ENCODE peak calls at places on chromosomes 5 and 9, in ten cellular contexts. One of them, this sample, is unnamed.

GRCh38 chr9:137971477-137972138 is 94.0 kb downstream of the CACNA1B start:
- DNase-seq in NCI-H1930: no peak
- DNase-seq in stimulated activated CD8-positive, alpha-beta memory T cell treated with anti-CD3 and anti-CD28 coated beads, Interleukin-12 subunit alpha, Interleukin-12 subunit beta, amount 100 ng/mL, for 1 hour: no peak
- DNase-seq in activated T-helper 1 cell treated with anti-CD3 and anti-CD28 coated beads, Interleukin-12 subunit alpha, Interleukin-12 subunit beta, Interleukin-2, Interleukin-4 antibody, amounts not matched to agents 30 ng/mL and 10 ng/mL and 1 ng/mL, durations not matched to agents 14 hours and 24 hours and 36 hours: no peak
- DNase-seq in GM12878: no peak
- DNase-seq in SK-MEL-5: no peak
- DNase-seq in ELR: no peak
- DNase-seq in RPMI8226: no peak
- DNase-seq in stomach: peak
- DNase-seq in IMR-90: no peak
- DNase-seq in this sample: no peak

GRCh38 chr9:104108315-104108714 is 14.2 kb downstream of the SMC2 start:
- DNase-seq in NCI-H1930: no peak
- DNase-seq in stimulated activated CD8-positive, alpha-beta memory T cell treated with anti-CD3 and anti-CD28 coated beads, Interleukin-12 subunit alpha, Interleukin-12 subunit beta, amount 100 ng/mL, for 1 hour: no peak
- DNase-seq in activated T-helper 1 cell treated with anti-CD3 and anti-CD28 coated beads, Interleukin-12 subunit alpha, Interleukin-12 subunit beta, Interleukin-2, Interleukin-4 antibody, amounts not matched to agents 30 ng/mL and 10 ng/mL and 1 ng/mL, durations not matched to agents 14 hours and 24 hours and 36 hours: no peak
- DNase-seq in GM12878: no peak
- DNase-seq in SK-MEL-5: peak
- DNase-seq in ELR: no peak
- DNase-seq in RPMI8226: no peak
- DNase-seq in stomach: no peak
- DNase-seq in IMR-90: no peak
- DNase-seq in this sample: peak

GRCh38 chr9:129124507-129125069 is 13.4 kb downstream of the PTPA start:
- DNase-seq in NCI-H1930: no peak
- DNase-seq in stimulated activated CD8-positive, alpha-beta memory T cell treated with anti-CD3 and anti-CD28 coated beads, Interleukin-12 subunit alpha, Interleukin-12 subunit beta, amount 100 ng/mL, for 1 hour: no peak
- DNase-seq in activated T-helper 1 cell treated with anti-CD3 and anti-CD28 coated beads, Interleukin-12 subunit alpha, Interleukin-12 subunit beta, Interleukin-2, Interleukin-4 antibody, amounts not matched to agents 30 ng/mL and 10 ng/mL and 1 ng/mL, durations not matched to agents 14 hours and 24 hours and 36 hours: no peak
- DNase-seq in GM12878: no peak
- DNase-seq in SK-MEL-5: no peak
- DNase-seq in ELR: no peak
- DNase-seq in RPMI8226: no peak
- DNase-seq in stomach: no peak
- DNase-seq in IMR-90: no peak
- DNase-seq in this sample: no peak

GRCh38 chr5:140341591-140341990 is 4.8 kb downstream of the HBEGF start:
- DNase-seq in NCI-H1930: no peak
- DNase-seq in stimulated activated CD8-positive, alpha-beta memory T cell treated with anti-CD3 and anti-CD28 coated beads, Interleukin-12 subunit alpha, Interleukin-12 subunit beta, amount 100 ng/mL, for 1 hour: no peak
- DNase-seq in activated T-helper 1 cell treated with anti-CD3 and anti-CD28 coated beads, Interleukin-12 subunit alpha, Interleukin-12 subunit beta, Interleukin-2, Interleukin-4 antibody, amounts not matched to agents 30 ng/mL and 10 ng/mL and 1 ng/mL, durations not matched to agents 14 hours and 24 hours and 36 hours: no peak
- DNase-seq in GM12878: no peak
- DNase-seq in SK-MEL-5: no peak
- DNase-seq in ELR: peak
- DNase-seq in RPMI8226: no peak
- DNase-seq in stomach: no peak
- DNase-seq in IMR-90: no peak
- DNase-seq in this sample: no peak

GRCh38 chr9:127116088-127116726 is 6.2 kb downstream of the ANGPTL2 start:
- DNase-seq in NCI-H1930: no peak
- DNase-seq in stimulated activated CD8-positive, alpha-beta memory T cell treated with anti-CD3 and anti-CD28 coated beads, Interleukin-12 subunit alpha, Interleukin-12 subunit beta, amount 100 ng/mL, for 1 hour: no peak
- DNase-seq in activated T-helper 1 cell treated with anti-CD3 and anti-CD28 coated beads, Interleukin-12 subunit alpha, Interleukin-12 subunit beta, Interleukin-2, Interleukin-4 antibody, amounts not matched to agents 30 ng/mL and 10 ng/mL and 1 ng/mL, durations not matched to agents 14 hours and 24 hours and 36 hours: no peak
- DNase-seq in GM12878: no peak
- DNase-seq in SK-MEL-5: no peak
- DNase-seq in ELR: no peak
- DNase-seq in RPMI8226: no peak
- DNase-seq in stomach: no peak
- DNase-seq in IMR-90: no peak
- DNase-seq in this sample: no peak

GRCh38 chr5:126508962-126509279 is 85.7 kb downstream of the GRAMD2B start:
- DNase-seq in NCI-H1930: no peak
- DNase-seq in stimulated activated CD8-positive, alpha-beta memory T cell treated with anti-CD3 and anti-CD28 coated beads, Interleukin-12 subunit alpha, Interleukin-12 subunit beta, amount 100 ng/mL, for 1 hour: no peak
- DNase-seq in activated T-helper 1 cell treated with anti-CD3 and anti-CD28 coated beads, Interleukin-12 subunit alpha, Interleukin-12 subunit beta, Interleukin-2, Interleukin-4 antibody, amounts not matched to agents 30 ng/mL and 10 ng/mL and 1 ng/mL, durations not matched to agents 14 hours and 24 hours and 36 hours: no peak
- DNase-seq in GM12878: no peak
- DNase-seq in SK-MEL-5: no peak
- DNase-seq in ELR: peak
- DNase-seq in RPMI8226: no peak
- DNase-seq in stomach: no peak
- DNase-seq in IMR-90: no peak
- DNase-seq in this sample: no peak

GRCh38 chr5:174735498-174736350 is 11.3 kb downstream of the MSX2 start:
- DNase-seq in NCI-H1930: no peak
- DNase-seq in stimulated activated CD8-positive, alpha-beta memory T cell treated with anti-CD3 and anti-CD28 coated beads, Interleukin-12 subunit alpha, Interleukin-12 subunit beta, amount 100 ng/mL, for 1 hour: no peak
- DNase-seq in activated T-helper 1 cell treated with anti-CD3 and anti-CD28 coated beads, Interleukin-12 subunit alpha, Interleukin-12 subunit beta, Interleukin-2, Interleukin-4 antibody, amounts not matched to agents 30 ng/mL and 10 ng/mL and 1 ng/mL, durations not matched to agents 14 hours and 24 hours and 36 hours: no peak
- DNase-seq in GM12878: no peak
- DNase-seq in SK-MEL-5: peak
- DNase-seq in ELR: no peak
- DNase-seq in RPMI8226: peak
- DNase-seq in stomach: no peak
- DNase-seq in IMR-90: no peak
- DNase-seq in this sample: no peak

GRCh38 chr5:97208184-97208713 is 25.2 kb upstream of the RIOK2 start:
- DNase-seq in NCI-H1930: no peak
- DNase-seq in stimulated activated CD8-positive, alpha-beta memory T cell treated with anti-CD3 and anti-CD28 coated beads, Interleukin-12 subunit alpha, Interleukin-12 subunit beta, amount 100 ng/mL, for 1 hour: no peak
- DNase-seq in activated T-helper 1 cell treated with anti-CD3 and anti-CD28 coated beads, Interleukin-12 subunit alpha, Interleukin-12 subunit beta, Interleukin-2, Interleukin-4 antibody, amounts not matched to agents 30 ng/mL and 10 ng/mL and 1 ng/mL, durations not matched to agents 14 hours and 24 hours and 36 hours: no peak
- DNase-seq in GM12878: no peak
- DNase-seq in SK-MEL-5: no peak
- DNase-seq in ELR: no peak
- DNase-seq in RPMI8226: no peak
- DNase-seq in stomach: no peak
- DNase-seq in IMR-90: no peak
- DNase-seq in this sample: no peak

GRCh38 chr5:1343931-1344901 is 683 bp downstream of the CLPTM1L start:
- DNase-seq in NCI-H1930: no peak
- DNase-seq in stimulated activated CD8-positive, alpha-beta memory T cell treated with anti-CD3 and anti-CD28 coated beads, Interleukin-12 subunit alpha, Interleukin-12 subunit beta, amount 100 ng/mL, for 1 hour: no peak
- DNase-seq in activated T-helper 1 cell treated with anti-CD3 and anti-CD28 coated beads, Interleukin-12 subunit alpha, Interleukin-12 subunit beta, Interleukin-2, Interleukin-4 antibody, amounts not matched to agents 30 ng/mL and 10 ng/mL and 1 ng/mL, durations not matched to agents 14 hours and 24 hours and 36 hours: peak
- DNase-seq in GM12878: no peak
- DNase-seq in SK-MEL-5: no peak
- DNase-seq in ELR: peak
- DNase-seq in RPMI8226: peak
- DNase-seq in stomach: no peak
- DNase-seq in IMR-90: peak
- DNase-seq in this sample: no peak

GRCh38 chr5:89299998-89300397 is 417.0 kb upstream of the MEF2C start:
- DNase-seq in NCI-H1930: no peak
- DNase-seq in stimulated activated CD8-positive, alpha-beta memory T cell treated with anti-CD3 and anti-CD28 coated beads, Interleukin-12 subunit alpha, Interleukin-12 subunit beta, amount 100 ng/mL, for 1 hour: no peak
- DNase-seq in activated T-helper 1 cell treated with anti-CD3 and anti-CD28 coated beads, Interleukin-12 subunit alpha, Interleukin-12 subunit beta, Interleukin-2, Interleukin-4 antibody, amounts not matched to agents 30 ng/mL and 10 ng/mL and 1 ng/mL, durations not matched to agents 14 hours and 24 hours and 36 hours: no peak
- DNase-seq in GM12878: no peak
- DNase-seq in SK-MEL-5: no peak
- DNase-seq in ELR: peak
- DNase-seq in RPMI8226: no peak
- DNase-seq in stomach: no peak
- DNase-seq in IMR-90: no peak
- DNase-seq in this sample: no peak

GRCh38 chr9:90966475-90967150 is 165.0 kb downstream of the SYK start:
- DNase-seq in NCI-H1930: no peak
- DNase-seq in stimulated activated CD8-positive, alpha-beta memory T cell treated with anti-CD3 and anti-CD28 coated beads, Interleukin-12 subunit alpha, Interleukin-12 subunit beta, amount 100 ng/mL, for 1 hour: no peak
- DNase-seq in activated T-helper 1 cell treated with anti-CD3 and anti-CD28 coated beads, Interleukin-12 subunit alpha, Interleukin-12 subunit beta, Interleukin-2, Interleukin-4 antibody, amounts not matched to agents 30 ng/mL and 10 ng/mL and 1 ng/mL, durations not matched to agents 14 hours and 24 hours and 36 hours: no peak
- DNase-seq in GM12878: no peak
- DNase-seq in SK-MEL-5: no peak
- DNase-seq in ELR: peak
- DNase-seq in RPMI8226: no peak
- DNase-seq in stomach: no peak
- DNase-seq in IMR-90: peak
- DNase-seq in this sample: peak

GRCh38 chr5:35884125-35884788 is 27.6 kb downstream of the IL7R start:
- DNase-seq in NCI-H1930: no peak
- DNase-seq in stimulated activated CD8-positive, alpha-beta memory T cell treated with anti-CD3 and anti-CD28 coated beads, Interleukin-12 subunit alpha, Interleukin-12 subunit beta, amount 100 ng/mL, for 1 hour: no peak
- DNase-seq in activated T-helper 1 cell treated with anti-CD3 and anti-CD28 coated beads, Interleukin-12 subunit alpha, Interleukin-12 subunit beta, Interleukin-2, Interleukin-4 antibody, amounts not matched to agents 30 ng/mL and 10 ng/mL and 1 ng/mL, durations not matched to agents 14 hours and 24 hours and 36 hours: no peak
- DNase-seq in GM12878: no peak
- DNase-seq in SK-MEL-5: peak
- DNase-seq in ELR: peak
- DNase-seq in RPMI8226: no peak
- DNase-seq in stomach: no peak
- DNase-seq in IMR-90: peak
- DNase-seq in this sample: peak

GRCh38 chr5:57650360-57651069 is 167.9 kb upstream of the ACTBL2 start:
- DNase-seq in NCI-H1930: no peak
- DNase-seq in stimulated activated CD8-positive, alpha-beta memory T cell treated with anti-CD3 and anti-CD28 coated beads, Interleukin-12 subunit alpha, Interleukin-12 subunit beta, amount 100 ng/mL, for 1 hour: no peak
- DNase-seq in activated T-helper 1 cell treated with anti-CD3 and anti-CD28 coated beads, Interleukin-12 subunit alpha, Interleukin-12 subunit beta, Interleukin-2, Interleukin-4 antibody, amounts not matched to agents 30 ng/mL and 10 ng/mL and 1 ng/mL, durations not matched to agents 14 hours and 24 hours and 36 hours: peak
- DNase-seq in GM12878: peak
- DNase-seq in SK-MEL-5: peak
- DNase-seq in ELR: peak
- DNase-seq in RPMI8226: peak
- DNase-seq in stomach: peak
- DNase-seq in IMR-90: peak
- DNase-seq in this sample: peak

GRCh38 chr5:58666598-58667595 is 84.0 kb downstream of the RAB3C start:
- DNase-seq in NCI-H1930: no peak
- DNase-seq in stimulated activated CD8-positive, alpha-beta memory T cell treated with anti-CD3 and anti-CD28 coated beads, Interleukin-12 subunit alpha, Interleukin-12 subunit beta, amount 100 ng/mL, for 1 hour: no peak
- DNase-seq in activated T-helper 1 cell treated with anti-CD3 and anti-CD28 coated beads, Interleukin-12 subunit alpha, Interleukin-12 subunit beta, Interleukin-2, Interleukin-4 antibody, amounts not matched to agents 30 ng/mL and 10 ng/mL and 1 ng/mL, durations not matched to agents 14 hours and 24 hours and 36 hours: no peak
- DNase-seq in GM12878: no peak
- DNase-seq in SK-MEL-5: peak
- DNase-seq in ELR: no peak
- DNase-seq in RPMI8226: no peak
- DNase-seq in stomach: no peak
- DNase-seq in IMR-90: no peak
- DNase-seq in this sample: no peak

GRCh38 chr9:88534456-88535225 is at the start of gene NXNL2:
- DNase-seq in NCI-H1930: peak
- DNase-seq in stimulated activated CD8-positive, alpha-beta memory T cell treated with anti-CD3 and anti-CD28 coated beads, Interleukin-12 subunit alpha, Interleukin-12 subunit beta, amount 100 ng/mL, for 1 hour: peak
- DNase-seq in activated T-helper 1 cell treated with anti-CD3 and anti-CD28 coated beads, Interleukin-12 subunit alpha, Interleukin-12 subunit beta, Interleukin-2, Interleukin-4 antibody, amounts not matched to agents 30 ng/mL and 10 ng/mL and 1 ng/mL, durations not matched to agents 14 hours and 24 hours and 36 hours: peak
- DNase-seq in GM12878: no peak
- DNase-seq in SK-MEL-5: peak
- DNase-seq in ELR: peak
- DNase-seq in RPMI8226: no peak
- DNase-seq in stomach: peak
- DNase-seq in IMR-90: peak
- DNase-seq in this sample: peak

GRCh38 chr9:17531642-17532254 is 47.1 kb upstream of the SH3GL2 start:
- DNase-seq in NCI-H1930: peak
- DNase-seq in stimulated activated CD8-positive, alpha-beta memory T cell treated with anti-CD3 and anti-CD28 coated beads, Interleukin-12 subunit alpha, Interleukin-12 subunit beta, amount 100 ng/mL, for 1 hour: no peak
- DNase-seq in activated T-helper 1 cell treated with anti-CD3 and anti-CD28 coated beads, Interleukin-12 subunit alpha, Interleukin-12 subunit beta, Interleukin-2, Interleukin-4 antibody, amounts not matched to agents 30 ng/mL and 10 ng/mL and 1 ng/mL, durations not matched to agents 14 hours and 24 hours and 36 hours: no peak
- DNase-seq in GM12878: no peak
- DNase-seq in SK-MEL-5: peak
- DNase-seq in ELR: peak
- DNase-seq in RPMI8226: peak
- DNase-seq in stomach: peak
- DNase-seq in IMR-90: peak
- DNase-seq in this sample: peak

GRCh38 chr9:6766606-6767005 is 8.8 kb downstream of the KDM4C start:
- DNase-seq in NCI-H1930: no peak
- DNase-seq in stimulated activated CD8-positive, alpha-beta memory T cell treated with anti-CD3 and anti-CD28 coated beads, Interleukin-12 subunit alpha, Interleukin-12 subunit beta, amount 100 ng/mL, for 1 hour: no peak
- DNase-seq in activated T-helper 1 cell treated with anti-CD3 and anti-CD28 coated beads, Interleukin-12 subunit alpha, Interleukin-12 subunit beta, Interleukin-2, Interleukin-4 antibody, amounts not matched to agents 30 ng/mL and 10 ng/mL and 1 ng/mL, durations not matched to agents 14 hours and 24 hours and 36 hours: no peak
- DNase-seq in GM12878: no peak
- DNase-seq in SK-MEL-5: no peak
- DNase-seq in ELR: no peak
- DNase-seq in RPMI8226: no peak
- DNase-seq in stomach: no peak
- DNase-seq in IMR-90: no peak
- DNase-seq in this sample: no peak